ENCODE peak calls at places on chromosomes 3 and 15, in five cellular contexts. K is IMR-90, Q is H9, N is mesendoderm, A is neuronal stem cell. C is an unnamed sample.

GRCh38 chr15:60006203-60006782 is 2.2 kb downstream of the FOXB1 start:
- DNase-seq in Q (peak; percentile 90), N (peak; percentile 87), K (peak; percentile 2), A (peak; percentile 80), C (peak; percentile 85)

GRCh38 chr3:133910422-133910821 is 14.7 kb upstream of the RAB6B start:
- DNase-seq in N (peak; percentile 38), Q (no peak), K (no peak), A (no peak), C (no peak)

GRCh38 chr15:26087881-26088280 is 224.8 kb upstream of the ATP10A start:
- DNase-seq in A (no peak), Q (no peak), K (peak; percentile 12), N (no peak), C (no peak)

GRCh38 chr3:50567011-50567385 is 549 bp downstream of the C3orf18 start:
- DNase-seq in K (no peak), N (no peak), A (no peak), Q (no peak), C (no peak)

GRCh38 chr3:184368804-184369183 is 7.3 kb downstream of the POLR2H start:
- DNase-seq in A (no peak), Q (no peak), N (no peak), K (peak; percentile 75), C (no peak)

GRCh38 chr15:60758961-60759729 is 280.2 kb upstream of the ICE2 start:
- DNase-seq in Q (no peak), K (peak; percentile 97), A (no peak), N (no peak), C (no peak)

GRCh38 chr3:111884411-111885018 is 25.4 kb downstream of the PHLDB2 start:
- DNase-seq in N (no peak), Q (no peak), K (no peak), A (no peak), C (no peak)

GRCh38 chr15:39555885-39556284 is 25.0 kb upstream of the THBS1 start:
- DNase-seq in N (peak; percentile 39), K (peak; percentile 20), A (no peak), Q (no peak), C (no peak)

GRCh38 chr3:23035927-23036640 is 167.0 kb upstream of the UBE2E2 start:
- DNase-seq in N (peak; percentile 23), A (peak; percentile 24), K (no peak), Q (peak; percentile 61), C (no peak)

DNA sequence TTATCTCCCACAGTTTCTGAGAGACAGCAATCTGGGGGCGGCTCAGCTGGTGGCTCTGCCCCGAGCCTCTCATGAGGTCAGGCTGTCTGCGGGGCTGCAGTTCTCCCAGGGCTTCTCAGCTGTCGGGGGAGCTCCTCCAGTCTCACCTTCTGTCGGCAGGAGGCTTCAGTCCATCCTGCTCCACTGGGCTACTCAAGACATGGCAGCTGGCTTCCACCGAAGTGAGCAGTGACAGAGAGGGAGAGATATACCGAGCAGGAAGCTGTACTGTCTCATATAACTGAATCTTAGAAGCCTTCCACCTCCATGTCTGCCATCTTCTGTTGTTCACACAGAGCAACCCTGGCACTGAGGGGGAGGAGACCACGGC is 72.7 kb upstream of the ITGA11 start:
- DNase-seq in Q (peak; percentile 27), A (no peak), N (no peak), K (peak; percentile 10), C (no peak)
- H2BK15ac ChIP-seq in Q (no peak overlapping the region), A (no peak overlapping the region), N (no peak overlapping the region), K (peak overlapping the region; percentile 69), C (no peak overlapping the region)

DNA sequence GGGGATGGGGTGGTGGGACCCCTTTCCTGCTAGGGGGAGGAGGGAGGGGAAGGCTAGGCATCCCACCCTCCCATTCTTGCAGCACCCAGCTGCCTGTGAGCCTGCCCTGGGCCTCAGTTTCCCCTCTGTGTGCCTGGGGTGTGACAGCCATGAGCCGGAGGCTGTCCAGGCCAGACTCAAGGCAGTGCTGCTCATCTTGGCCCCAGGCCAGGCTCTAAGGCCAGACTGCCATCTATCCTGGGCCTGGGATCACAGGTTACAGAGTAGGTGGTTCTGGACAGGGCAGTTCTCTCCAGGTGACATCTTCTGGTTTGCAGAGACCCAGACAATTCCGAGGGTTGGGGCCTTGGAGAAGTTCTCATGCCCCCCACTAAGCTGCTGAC is 3.3 kb upstream of the VILL start:
- DNase-seq in A (no peak), N (no peak), Q (no peak), K (no peak), C (no peak)
- H2BK15ac ChIP-seq in A (no peak overlapping the region), N (no peak overlapping the region), Q (no peak overlapping the region), K (no peak overlapping the region), C (peak overlapping the region; percentile 61)

GRCh38 chr15:42736178-42736792 is 643 bp downstream of the CDAN1 start:
- DNase-seq in K (no peak), N (peak; percentile 35), A (no peak), Q (no peak), C (no peak)
- H2BK15ac ChIP-seq in K (no peak overlapping the region), N (no peak overlapping the region), A (no peak overlapping the region), Q (no peak overlapping the region), C (no peak overlapping the region)

GRCh38 chr15:96342611-96343528 is 12.4 kb downstream of the NR2F2 start:
- DNase-seq in A (no peak), K (no peak), Q (peak; percentile 40), N (no peak), C (no peak)
- H2BK15ac ChIP-seq in A (peak overlapping the region; percentile 60), K (peak overlapping the region; percentile 19), Q (no peak overlapping the region), N (no peak overlapping the region), C (no peak overlapping the region)